ENCODE peak calls at places on chromosome 16, in six cellular contexts. One of them, this sample, is unnamed.

GRCh38 chr16:20803192-20803560 is 3.1 kb downstream of the ERI2 start:
- DNase-seq in Peyer's patch: no peak
- DNase-seq in PC-3: peak; percentile 53
- DNase-seq in A673: no peak
- DNase-seq in fibroblast of lung: no peak
- DNase-seq in tibial nerve: no peak
- DNase-seq in this sample: no peak

GRCh38 chr16:51045186-51045585 is 105.9 kb downstream of the SALL1 start:
- DNase-seq in Peyer's patch: no peak
- DNase-seq in PC-3: no peak
- DNase-seq in A673: no peak
- DNase-seq in fibroblast of lung: no peak
- DNase-seq in tibial nerve: no peak
- DNase-seq in this sample: no peak

GRCh38 chr16:75541236-75541635 is 5.3 kb upstream of the CHST5 start:
- DNase-seq in Peyer's patch: peak; percentile 77
- DNase-seq in PC-3: no peak
- DNase-seq in A673: no peak
- DNase-seq in fibroblast of lung: no peak
- DNase-seq in tibial nerve: no peak
- DNase-seq in this sample: no peak

GRCh38 chr16:30375830-30376229 is 1.2 kb downstream of the MYL11 start:
- DNase-seq in Peyer's patch: peak; percentile 34
- DNase-seq in PC-3: no peak
- DNase-seq in A673: no peak
- DNase-seq in fibroblast of lung: no peak
- DNase-seq in tibial nerve: no peak
- DNase-seq in this sample: no peak

GRCh38 chr16:17744903-17745581 is 274.3 kb upstream of the XYLT1 start:
- DNase-seq in Peyer's patch: no peak
- DNase-seq in PC-3: no peak
- DNase-seq in A673: no peak
- DNase-seq in fibroblast of lung: peak; percentile 38
- DNase-seq in tibial nerve: no peak
- DNase-seq in this sample: no peak

GRCh38 chr16:58022601-58023371 is 2.8 kb upstream of the MMP15 start:
- DNase-seq in Peyer's patch: peak; percentile 65
- DNase-seq in PC-3: peak; percentile 49
- DNase-seq in A673: peak; percentile 86
- DNase-seq in fibroblast of lung: peak; percentile 77
- DNase-seq in tibial nerve: peak; percentile 54
- DNase-seq in this sample: no peak

GRCh38 chr16:67430504-67431076 is 331 bp upstream of the HSD11B2 start:
- DNase-seq in Peyer's patch: peak; percentile 94
- DNase-seq in PC-3: peak; percentile 52
- DNase-seq in A673: peak; percentile 38
- DNase-seq in fibroblast of lung: no peak
- DNase-seq in tibial nerve: no peak
- DNase-seq in this sample: no peak

GRCh38 chr16:74556375-74556922 is 50.5 kb downstream of the GLG1 start:
- DNase-seq in Peyer's patch: no peak
- DNase-seq in PC-3: peak; percentile 58
- DNase-seq in A673: no peak
- DNase-seq in fibroblast of lung: no peak
- DNase-seq in tibial nerve: no peak
- DNase-seq in this sample: no peak

GRCh38 chr16:19384656-19385055 is 33.0 kb upstream of the TMC5 start:
- DNase-seq in Peyer's patch: peak; percentile 83
- DNase-seq in PC-3: peak; percentile 90
- DNase-seq in A673: no peak
- DNase-seq in fibroblast of lung: no peak
- DNase-seq in tibial nerve: no peak
- DNase-seq in this sample: no peak

GRCh38 chr16:998211-998610 is 16.6 kb downstream of the SOX8 start:
- DNase-seq in Peyer's patch: no peak
- DNase-seq in PC-3: no peak
- DNase-seq in A673: no peak
- DNase-seq in fibroblast of lung: no peak
- DNase-seq in tibial nerve: no peak
- DNase-seq in this sample: no peak
- H3K9me3 ChIP-seq in Peyer's patch: no peaks in the 10 kb centered on the region
- H3K9me3 ChIP-seq in PC-3: no peaks in the 10 kb centered on the region
- H3K9me3 ChIP-seq in A673: no peaks in the 10 kb centered on the region
- H3K9me3 ChIP-seq in fibroblast of lung: no peaks in the 10 kb centered on the region
- H3K9me3 ChIP-seq in tibial nerve: no peaks in the 10 kb centered on the region
- H3K9me3 ChIP-seq in this sample: peaks cover 16% of the 10 kb centered on the region

DNA sequence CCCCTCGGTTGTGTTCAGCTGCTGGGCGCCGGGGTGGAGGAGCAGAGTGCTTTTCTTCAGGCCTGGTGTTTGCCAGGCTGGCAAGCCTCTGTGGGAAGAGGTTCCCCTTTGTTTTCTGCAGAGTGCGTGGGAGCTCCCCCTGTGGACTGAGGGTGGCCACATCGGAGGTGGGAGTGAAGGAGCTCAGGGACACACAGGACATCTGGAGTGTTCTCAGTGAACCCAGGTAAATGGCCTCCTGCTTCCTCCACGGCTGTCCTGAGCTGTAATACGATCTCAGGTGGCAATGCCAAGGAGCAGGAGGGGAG is 39.2 kb upstream of the IRF8 start:
- DNase-seq in Peyer's patch: no peak
- DNase-seq in PC-3: no peak
- DNase-seq in A673: no peak
- DNase-seq in fibroblast of lung: no peak
- DNase-seq in tibial nerve: no peak
- DNase-seq in this sample: no peak
- H3K9me3 ChIP-seq in Peyer's patch: no peaks in the 10 kb centered on the region
- H3K9me3 ChIP-seq in PC-3: no peaks in the 10 kb centered on the region
- H3K9me3 ChIP-seq in A673: no peaks in the 10 kb centered on the region
- H3K9me3 ChIP-seq in fibroblast of lung: no peaks in the 10 kb centered on the region
- H3K9me3 ChIP-seq in tibial nerve: no peaks in the 10 kb centered on the region
- H3K9me3 ChIP-seq in this sample: no peaks in the 10 kb centered on the region

DNA sequence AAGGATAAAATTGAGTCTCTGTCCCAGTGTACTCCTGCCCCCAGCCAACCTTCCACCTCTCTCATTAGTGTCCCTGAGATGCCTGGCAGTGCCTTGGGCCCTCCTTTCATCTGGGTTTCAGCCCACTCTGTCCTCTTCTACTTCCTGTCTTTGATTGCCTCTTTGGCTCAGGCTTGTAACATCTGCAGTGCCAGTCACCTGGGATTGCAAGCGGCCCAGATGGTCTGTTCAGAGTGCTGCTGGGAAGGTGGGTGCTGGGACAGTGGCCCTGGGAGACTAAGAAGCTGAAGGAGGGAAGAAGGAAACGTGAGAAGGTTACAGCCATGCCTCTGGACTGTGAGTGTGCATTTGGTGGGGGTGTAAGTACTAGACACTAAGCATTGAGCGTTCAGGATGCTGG is 2177.4 kb downstream of the TP53TG3F start:
- DNase-seq in Peyer's patch: no peak
- DNase-seq in PC-3: no peak
- DNase-seq in A673: no peak
- DNase-seq in fibroblast of lung: no peak
- DNase-seq in tibial nerve: no peak
- DNase-seq in this sample: no peak
- H3K9me3 ChIP-seq in Peyer's patch: no peaks in the 10 kb centered on the region
- H3K9me3 ChIP-seq in PC-3: peaks cover 4% of the 10 kb centered on the region
- H3K9me3 ChIP-seq in A673: peaks cover 60% of the 10 kb centered on the region
- H3K9me3 ChIP-seq in fibroblast of lung: no peaks in the 10 kb centered on the region
- H3K9me3 ChIP-seq in tibial nerve: no peaks in the 10 kb centered on the region
- H3K9me3 ChIP-seq in this sample: no peaks in the 10 kb centered on the region

GRCh38 chr16:3388325-3388724 is 12.5 kb downstream of the ZSCAN32 start:
- DNase-seq in Peyer's patch: no peak
- DNase-seq in PC-3: no peak
- DNase-seq in A673: no peak
- DNase-seq in fibroblast of lung: no peak
- DNase-seq in tibial nerve: no peak
- DNase-seq in this sample: no peak

GRCh38 chr16:3377917-3378316 is 22.2 kb downstream of the OR2C1 start:
- DNase-seq in Peyer's patch: no peak
- DNase-seq in PC-3: no peak
- DNase-seq in A673: no peak
- DNase-seq in fibroblast of lung: no peak
- DNase-seq in tibial nerve: no peak
- DNase-seq in this sample: no peak

DNA sequence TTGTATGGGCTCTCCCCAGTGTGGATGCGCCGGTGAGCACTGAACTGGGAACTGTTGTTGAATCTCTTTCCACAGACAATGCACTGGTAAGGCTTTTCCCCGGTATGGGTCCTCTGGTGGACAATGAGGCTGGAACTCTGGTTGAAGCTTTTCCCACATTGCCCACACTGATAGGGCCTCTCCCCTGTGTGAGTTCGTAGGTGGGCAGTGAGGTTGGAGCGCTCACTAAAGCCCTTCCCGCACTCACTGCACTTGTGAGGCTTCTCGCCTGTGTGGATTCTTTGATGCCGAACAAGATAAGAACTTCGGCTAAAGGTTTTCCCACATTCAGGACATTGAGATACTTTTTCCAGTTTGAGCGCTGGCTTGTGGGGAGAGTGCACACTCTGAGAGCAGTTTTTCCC is 17.8 kb downstream of the ZSCAN32 start:
- DNase-seq in Peyer's patch: no peak
- DNase-seq in PC-3: no peak
- DNase-seq in A673: no peak
- DNase-seq in fibroblast of lung: no peak
- DNase-seq in tibial nerve: no peak
- DNase-seq in this sample: no peak
- H3K9me3 ChIP-seq in Peyer's patch: no peaks in the 10 kb centered on the region
- H3K9me3 ChIP-seq in PC-3: peaks cover 31% of the 10 kb centered on the region
- H3K9me3 ChIP-seq in A673: peaks cover 63% of the 10 kb centered on the region
- H3K9me3 ChIP-seq in fibroblast of lung: peaks cover 16% of the 10 kb centered on the region
- H3K9me3 ChIP-seq in tibial nerve: peaks cover 41% of the 10 kb centered on the region
- H3K9me3 ChIP-seq in this sample: peaks cover 86% of the 10 kb centered on the region

DNA sequence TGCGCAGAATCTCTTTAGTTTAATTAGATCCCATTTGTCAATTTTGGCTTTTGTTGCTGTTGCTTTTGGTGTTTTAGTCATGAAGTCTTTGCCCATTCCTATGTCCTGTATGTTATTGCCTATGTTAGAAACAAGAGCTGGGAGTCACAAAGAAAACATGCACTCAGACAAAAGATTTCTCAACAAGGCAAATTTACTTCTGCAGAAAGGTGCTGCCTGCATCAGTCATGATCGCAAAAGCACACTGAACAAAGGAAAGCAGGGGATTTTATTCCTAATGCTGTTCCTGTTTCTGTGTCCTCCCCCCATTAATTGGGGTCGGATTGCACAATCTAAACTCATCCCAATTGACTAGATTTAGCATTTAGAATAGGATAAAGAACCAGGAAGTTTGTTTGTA is 55.9 kb downstream of the ATF7IP2 start:
- DNase-seq in Peyer's patch: no peak
- DNase-seq in PC-3: no peak
- DNase-seq in A673: no peak
- DNase-seq in fibroblast of lung: no peak
- DNase-seq in tibial nerve: no peak
- DNase-seq in this sample: no peak
- H3K9me3 ChIP-seq in Peyer's patch: no peaks in the 10 kb centered on the region
- H3K9me3 ChIP-seq in PC-3: no peaks in the 10 kb centered on the region
- H3K9me3 ChIP-seq in A673: peaks cover 17% of the 10 kb centered on the region
- H3K9me3 ChIP-seq in fibroblast of lung: no peaks in the 10 kb centered on the region
- H3K9me3 ChIP-seq in tibial nerve: no peaks in the 10 kb centered on the region
- H3K9me3 ChIP-seq in this sample: peaks cover 52% of the 10 kb centered on the region

GRCh38 chr16:35751191-35751941 is 2292.0 kb downstream of the TP53TG3F start:
- DNase-seq in Peyer's patch: no peak
- DNase-seq in PC-3: no peak
- DNase-seq in A673: no peak
- DNase-seq in fibroblast of lung: no peak
- DNase-seq in tibial nerve: no peak
- DNase-seq in this sample: peak; percentile 46

GRCh38 chr16:35752012-35752772 is 2292.8 kb downstream of the TP53TG3F start:
- DNase-seq in Peyer's patch: no peak
- DNase-seq in PC-3: no peak
- DNase-seq in A673: no peak
- DNase-seq in fibroblast of lung: no peak
- DNase-seq in tibial nerve: no peak
- DNase-seq in this sample: peak; percentile 37

GRCh38 chr16:35754391-35755369 is 2295.3 kb downstream of the TP53TG3F start:
- DNase-seq in Peyer's patch: no peak
- DNase-seq in PC-3: no peak
- DNase-seq in A673: no peak
- DNase-seq in fibroblast of lung: no peak
- DNase-seq in tibial nerve: no peak
- DNase-seq in this sample: no peak

GRCh38 chr16:35752773-35753558 is 2293.6 kb downstream of the TP53TG3F start:
- DNase-seq in Peyer's patch: no peak
- DNase-seq in PC-3: no peak
- DNase-seq in A673: no peak
- DNase-seq in fibroblast of lung: no peak
- DNase-seq in tibial nerve: no peak
- DNase-seq in this sample: no peak

DNA sequence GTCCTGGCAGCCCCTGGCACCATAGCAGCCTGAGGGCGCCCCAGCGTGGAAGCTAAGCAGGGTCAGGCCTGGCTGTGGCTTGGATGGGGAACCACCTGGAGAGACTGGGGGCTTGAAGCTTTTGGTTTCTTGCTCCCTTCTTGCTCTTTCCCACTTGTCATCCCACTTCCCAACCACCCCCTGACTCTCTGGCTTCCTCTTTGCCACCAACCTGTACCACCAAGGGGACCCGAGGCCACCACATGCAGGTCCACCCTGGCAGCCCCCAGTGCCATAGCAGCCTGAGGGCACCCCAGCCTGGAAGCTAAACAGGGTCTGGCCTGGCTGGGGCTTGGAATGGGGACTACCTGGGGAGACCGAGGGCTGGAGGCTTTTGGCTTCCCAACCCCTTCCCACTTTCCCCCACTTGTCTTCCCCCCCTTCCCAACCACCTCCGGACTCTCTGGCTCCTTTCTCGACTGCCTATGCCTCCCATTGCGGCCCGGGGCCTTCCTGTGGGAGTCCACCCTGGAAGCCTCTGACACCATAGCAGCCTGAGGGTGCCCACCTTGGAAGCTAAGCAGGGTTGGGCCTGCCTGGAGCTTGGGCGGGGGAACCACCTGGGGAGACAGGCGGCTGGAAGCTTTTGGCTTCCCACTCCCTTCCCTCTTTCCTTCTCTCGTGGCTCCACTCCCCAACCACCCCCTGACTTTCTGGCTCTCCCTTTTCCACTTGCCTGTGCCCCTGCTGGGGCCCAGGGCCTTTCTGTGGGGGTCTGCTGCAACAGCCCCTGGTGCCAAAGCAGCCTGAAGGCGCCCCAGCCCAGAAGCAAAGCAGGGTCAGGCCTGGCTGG is 2294.4 kb downstream of the TP53TG3F start:
- DNase-seq in Peyer's patch: no peak
- DNase-seq in PC-3: no peak
- DNase-seq in A673: no peak
- DNase-seq in fibroblast of lung: no peak
- DNase-seq in tibial nerve: no peak
- DNase-seq in this sample: no peak
- H3K9me3 ChIP-seq in Peyer's patch: no peaks in the 10 kb centered on the region
- H3K9me3 ChIP-seq in PC-3: no peaks in the 10 kb centered on the region
- H3K9me3 ChIP-seq in A673: peaks cover 37% of the 10 kb centered on the region
- H3K9me3 ChIP-seq in fibroblast of lung: no peaks in the 10 kb centered on the region
- H3K9me3 ChIP-seq in tibial nerve: no peaks in the 10 kb centered on the region
- H3K9me3 ChIP-seq in this sample: no peaks in the 10 kb centered on the region